ENCODE peak calls at places on chromosomes 3 and 15, in seven cellular contexts. N is dorsolateral prefrontal cortex, T is endothelial cell, E is GM20000, W is neural progenitor cell, H is GM13976, R is neural crest cell. Y is an unnamed sample.
A peak's percentile ranks its signal among the peaks of the same experiment; 100 is the strongest.

GRCh38 chr3:143358155-143358792 is 238.7 kb downstream of the CHST2 start:
- DNase-seq in N (no peak), T (no peak), E (no peak), W (no peak), H (no peak), R (no peak), Y (no peak)

GRCh38 chr3:154356009-154356408 is 31.7 kb upstream of the DHX36 start:
- DNase-seq in N (no peak), T (no peak), E (no peak), W (no peak), H (no peak), R (no peak), Y (no peak)

GRCh38 chr3:88984266-88984665 is 123.2 kb upstream of the EPHA3 start:
- DNase-seq in N (no peak), T (no peak), E (no peak), W (no peak), H (no peak), R (no peak), Y (no peak)

GRCh38 chr3:58333206-58334012 is 717 bp downstream of the PXK start:
- DNase-seq in N (peak; percentile 45), T (peak; percentile 22), E (peak; percentile 80), W (peak; percentile 55), H (peak; percentile 75), R (peak; percentile 12), Y (peak; percentile 60)

GRCh38 chr15:31353931-31354330 is 27.3 kb downstream of the KLF13 start:
- DNase-seq in N (peak; percentile 73), T (no peak), E (no peak), W (no peak), H (no peak), R (no peak), Y (no peak)

GRCh38 chr3:112735927-112736326 is 95.0 kb upstream of the CCDC80 start:
- DNase-seq in N (no peak), T (no peak), E (no peak), W (no peak), H (no peak), R (no peak), Y (no peak)

GRCh38 chr3:136235545-136235944 is 14.6 kb upstream of the PCCB start:
- DNase-seq in N (no peak), T (no peak), E (no peak), W (no peak), H (no peak), R (no peak), Y (no peak)

GRCh38 chr15:52331490-52332240 is 36.1 kb upstream of the MYO5C start:
- DNase-seq in N (no peak), T (peak; percentile 11), E (peak; percentile 74), W (no peak), H (peak; percentile 67), R (no peak), Y (peak; percentile 57)

GRCh38 chr3:69031635-69032034 is 18.2 kb upstream of the EOGT start:
- DNase-seq in N (no peak), T (no peak), E (no peak), W (no peak), H (no peak), R (no peak), Y (no peak)

GRCh38 chr15:48298914-48299313 is 32.3 kb upstream of the DUT start:
- DNase-seq in N (no peak), T (no peak), E (no peak), W (no peak), H (no peak), R (no peak), Y (no peak)
- TF ChIP-seq CTCF in N (no peak), T (no peak), E (no peak), W (no peak), H (no peak), R (no peak), Y (no peak)

DNA sequence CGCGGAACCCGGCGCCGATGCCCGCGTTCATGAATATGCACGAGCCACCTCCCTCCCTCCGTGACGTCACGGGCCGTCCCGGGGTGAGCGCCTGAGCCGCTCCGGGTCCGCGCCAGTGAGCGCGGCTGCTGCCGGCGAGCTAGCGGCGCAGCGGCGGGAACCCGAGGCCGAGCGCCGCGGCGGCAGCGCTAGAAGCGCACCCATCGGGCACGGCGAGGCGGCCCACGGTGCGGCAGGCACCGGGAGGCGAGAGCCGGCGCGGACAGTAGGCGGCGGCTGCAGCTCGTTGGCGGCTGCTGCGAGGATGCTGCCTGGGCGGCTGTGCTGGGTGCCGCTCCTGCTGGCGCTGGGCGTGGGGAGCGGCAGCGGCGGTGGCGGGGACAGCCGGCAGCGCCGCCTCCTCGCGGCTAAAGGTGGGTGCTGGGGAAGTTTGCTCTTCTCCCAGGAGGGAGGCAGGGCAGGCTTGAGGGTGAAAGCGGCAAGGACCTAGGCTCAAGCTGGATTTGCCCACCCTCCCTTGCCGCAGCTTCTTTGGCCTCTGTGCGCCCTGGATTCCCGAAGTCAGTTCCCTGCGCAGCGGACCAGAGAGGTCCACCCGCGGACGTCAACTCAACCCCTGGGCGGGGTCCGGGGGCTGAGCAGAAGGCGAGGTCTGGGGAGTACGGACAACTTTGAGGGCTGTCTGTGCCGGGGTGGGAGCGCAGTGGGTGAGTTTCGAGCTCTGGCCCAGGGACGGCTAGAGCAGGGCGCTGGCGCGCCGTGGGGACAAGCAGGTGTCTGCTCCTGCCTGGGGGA is at the start of gene CLSTN2:
- DNase-seq in N (peak; percentile 83), T (peak; percentile 63), E (peak; percentile 43), W (peak; percentile 92), H (peak; percentile 61), R (peak; percentile 69), Y (peak; percentile 39)
- TF ChIP-seq CTCF in N (no peak), T (peak; percentile 9), E (no peak), W (no peak), H (no peak), R (peak; percentile 40), Y (no peak)

GRCh38 chr3:141735789-141736465 is 2.2 kb upstream of the RNF7 start:
- DNase-seq in N (no peak), T (no peak), E (no peak), W (no peak), H (no peak), R (no peak), Y (no peak)

GRCh38 chr3:141737108-141737507 is 990 bp upstream of the RNF7 start:
- DNase-seq in N (no peak), T (no peak), E (no peak), W (no peak), H (no peak), R (no peak), Y (peak; percentile 15)

GRCh38 chr3:141739731-141740130 is 1.6 kb downstream of the RNF7 start:
- DNase-seq in N (no peak), T (no peak), E (no peak), W (no peak), H (no peak), R (no peak), Y (no peak)

GRCh38 chr3:141738636-141739363 is 702 bp downstream of the RNF7 start:
- DNase-seq in N (no peak), T (no peak), E (peak; percentile 27), W (peak; percentile 41), H (peak; percentile 34), R (no peak), Y (peak; percentile 9)

DNA sequence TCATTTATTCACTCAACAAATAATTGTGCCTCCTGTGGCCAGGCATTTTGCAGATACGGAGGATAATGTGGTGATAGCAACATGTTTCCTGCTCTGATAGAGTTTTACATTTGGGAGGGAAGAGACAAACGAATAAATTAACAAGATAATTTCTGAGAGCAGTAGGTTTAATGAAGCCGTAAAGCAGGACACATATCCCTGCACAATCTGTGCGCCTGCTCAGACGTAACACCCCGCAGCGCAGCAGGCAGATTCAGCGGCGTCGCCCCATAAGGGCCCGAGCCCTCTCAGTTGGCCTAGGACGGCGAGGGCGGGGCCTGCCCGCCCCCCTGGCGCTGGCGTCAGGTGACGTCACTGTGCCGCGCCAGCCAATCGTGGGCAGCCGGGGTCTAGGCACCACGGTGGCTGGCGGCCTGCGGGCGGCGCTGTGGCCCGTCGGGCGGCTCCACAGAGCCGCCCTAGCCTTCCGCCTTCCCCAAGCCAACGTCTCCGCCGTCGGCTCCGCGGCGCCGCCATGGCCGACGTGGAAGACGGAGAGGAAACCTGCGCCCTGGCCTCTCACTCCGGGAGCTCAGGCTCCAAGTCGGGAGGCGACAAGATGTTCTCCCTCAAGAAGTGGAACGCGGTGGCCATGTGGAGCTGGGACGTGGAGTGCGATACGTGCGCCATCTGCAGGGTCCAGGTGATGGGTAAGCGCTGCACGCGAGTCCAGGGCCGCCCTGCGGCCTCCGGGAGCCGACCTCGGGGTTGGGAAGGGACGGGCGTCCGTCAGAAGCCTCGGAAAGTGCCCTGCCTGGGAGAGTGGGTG is at the start of gene RNF7:
- DNase-seq in N (peak; percentile 91), T (peak; percentile 99), E (peak; percentile 96), W (peak; percentile 98), H (peak; percentile 97), R (peak; percentile 93), Y (peak; percentile 99)
- TF ChIP-seq CTCF in N (peak; percentile 96), T (peak; percentile 84), E (peak; percentile 83), W (peak; percentile 93), H (peak; percentile 89), R (peak; percentile 93), Y (peak; percentile 57)

DNA sequence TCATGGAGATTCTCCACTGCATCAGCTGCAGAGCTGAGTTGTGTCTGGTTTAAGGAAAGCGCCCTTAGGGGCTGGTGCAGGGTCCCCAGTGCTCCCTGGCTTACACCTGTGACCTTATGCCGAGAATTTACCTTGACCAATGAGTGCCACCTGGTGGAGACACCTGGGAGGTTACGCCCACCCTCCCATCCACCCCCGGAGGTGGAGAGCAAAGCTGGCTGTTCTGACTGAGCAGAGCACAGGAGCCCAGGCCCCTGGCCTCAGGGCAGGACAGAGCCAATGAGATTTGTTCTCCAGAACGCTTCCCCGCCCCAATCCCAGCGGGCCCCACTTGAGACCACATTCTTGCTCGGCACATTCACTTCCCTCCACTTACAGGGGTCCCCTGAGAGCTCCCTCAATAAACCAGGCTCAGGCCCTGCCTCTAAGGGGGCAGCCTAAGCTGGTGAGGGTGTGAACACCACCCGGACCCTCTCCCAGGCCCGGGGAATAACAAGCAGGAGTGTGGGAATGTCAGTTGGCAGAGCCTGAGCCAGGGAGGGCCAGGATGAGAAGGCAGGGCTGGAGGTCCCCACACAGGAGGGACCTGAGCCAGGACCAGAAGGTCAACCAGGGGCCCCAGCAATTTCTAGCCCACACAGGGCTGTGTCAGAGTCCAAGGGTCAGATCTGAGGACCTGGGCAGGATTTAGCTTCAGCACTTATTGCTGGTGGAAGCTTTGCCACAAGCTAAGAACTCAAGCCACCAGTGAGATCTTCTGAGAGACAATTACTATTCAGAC is 117.1 kb downstream of the TPRA1 start:
- DNase-seq in N (no peak), T (peak; percentile 36), E (peak; percentile 61), W (peak; percentile 69), H (peak; percentile 64), R (no peak), Y (no peak)
- TF ChIP-seq CTCF in N (no peak), T (peak; percentile 45), E (no peak), W (peak; percentile 62), H (peak; percentile 26), R (peak; percentile 58), Y (peak; percentile 39)

GRCh38 chr15:45393851-45394250 is 15.5 kb upstream of the GATM start:
- DNase-seq in N (no peak), T (no peak), E (no peak), W (no peak), H (no peak), R (no peak), Y (no peak)
- TF ChIP-seq CTCF in N (peak; percentile 39), T (no peak), E (no peak), W (peak; percentile 23), H (no peak), R (no peak), Y (peak; percentile 43)

GRCh38 chr3:82496890-82497560 is 735.6 kb upstream of the GBE1 start:
- DNase-seq in N (no peak), T (peak; percentile 26), E (no peak), W (peak; percentile 61), H (no peak), R (no peak), Y (no peak)
- TF ChIP-seq CTCF in N (no peak), T (peak; percentile 44), E (no peak), W (peak; percentile 81), H (peak; percentile 11), R (peak; percentile 57), Y (no peak)